ENCODE peak calls at places on chromosome 9, in five cellular contexts. T is HepG2, O is K562, H is SK-N-SH, Q is GM12878. W is an unnamed sample.
A peak's percentile ranks its signal among the peaks of the same experiment; 100 is the strongest.

GRCh38 chr9:125959980-125960619 is 212.9 kb downstream of the PBX3 start:
- DNase-seq in T (no peak), O (no peak), H (no peak), Q (no peak), W (no peak)

GRCh38 chr9:22084336-22085035 is 75.4 kb upstream of the CDKN2B start:
- DNase-seq in T (peak; percentile 7), O (no peak), H (no peak), Q (no peak), W (no peak)

GRCh38 chr9:135419106-135419505 is 60.5 kb upstream of the PPP1R26 start:
- DNase-seq in T (no peak), O (no peak), H (no peak), Q (no peak), W (no peak)

GRCh38 chr9:36862206-36863145 is 171.6 kb downstream of the PAX5 start:
- DNase-seq in T (peak; percentile 46), O (peak; percentile 46), H (peak; percentile 80), Q (no peak), W (peak; percentile 75)

GRCh38 chr9:20315672-20316071 is 306.6 kb downstream of the MLLT3 start:
- DNase-seq in T (no peak), O (no peak), H (no peak), Q (no peak), W (no peak)

GRCh38 chr9:73151653-73152382 is at the start of gene ANXA1:
- DNase-seq in T (no peak), O (no peak), H (no peak), Q (no peak), W (no peak)

GRCh38 chr9:79145442-79145841 is 426.3 kb upstream of the TLE4 start:
- DNase-seq in T (no peak), O (no peak), H (no peak), Q (no peak), W (no peak)

GRCh38 chr9:114088571-114089170 is 10.4 kb downstream of the KIF12 start:
- DNase-seq in T (no peak), O (no peak), H (no peak), Q (no peak), W (no peak)

GRCh38 chr9:110101531-110102161 is 106.3 kb downstream of the C9orf152 start:
- DNase-seq in T (no peak), O (no peak), H (no peak), Q (peak; percentile 91), W (no peak)

GRCh38 chr9:38046669-38047300 is 22.2 kb downstream of the SHB start:
- DNase-seq in T (peak; percentile 78), O (no peak), H (no peak), Q (no peak), W (no peak)

GRCh38 chr9:130140701-130141100 is 31.5 kb upstream of the NCS1 start:
- DNase-seq in T (no peak), O (no peak), H (no peak), Q (no peak), W (no peak)

GRCh38 chr9:93592389-93593021 is 16.1 kb downstream of the PHF2 start:
- DNase-seq in T (peak; percentile 58), O (peak; percentile 33), H (no peak), Q (no peak), W (peak; percentile 25)

GRCh38 chr9:135048046-135048757 is 39.3 kb upstream of the OLFM1 start:
- DNase-seq in T (no peak), O (no peak), H (no peak), Q (no peak), W (no peak)

GRCh38 chr9:27355166-27355565 is 58.2 kb upstream of the EQTN start:
- DNase-seq in T (no peak), O (no peak), H (no peak), Q (no peak), W (no peak)

GRCh38 chr9:115808108-115808507 is 345.5 kb upstream of the PAPPA start:
- DNase-seq in T (no peak), O (no peak), H (no peak), Q (no peak), W (no peak)

GRCh38 chr9:89605181-89606048 is 603 bp downstream of the GADD45G start:
- DNase-seq in T (no peak), O (peak; percentile 11), H (peak; percentile 72), Q (no peak), W (no peak)

GRCh38 chr9:86531273-86531672 is 177.1 kb upstream of the TUT7 start:
- DNase-seq in T (no peak), O (no peak), H (no peak), Q (no peak), W (no peak)

GRCh38 chr9:92061184-92061583 is 54.0 kb downstream of the SPTLC1 start:
- DNase-seq in T (no peak), O (no peak), H (no peak), Q (no peak), W (no peak)

GRCh38 chr9:78015242-78015641 is 16.4 kb downstream of the GNAQ start:
- DNase-seq in T (no peak), O (no peak), H (no peak), Q (no peak), W (no peak)

GRCh38 chr9:10903969-10904368 is 291.2 kb upstream of the PTPRD start:
- DNase-seq in T (no peak), O (no peak), H (no peak), Q (no peak), W (no peak)

GRCh38 chr9:136995772-136996308 is 528 bp downstream of the CLIC3 start:
- DNase-seq in T (no peak), O (no peak), H (no peak), Q (no peak), W (no peak)

GRCh38 chr9:126420643-126421564 is 94.3 kb downstream of the MVB12B start:
- DNase-seq in T (peak; percentile 42), O (no peak), H (no peak), Q (no peak), W (no peak)

GRCh38 chr9:131227112-131228058 is 48.9 kb downstream of the FAM78A start:
- DNase-seq in T (no peak), O (no peak), H (peak; percentile 50), Q (no peak), W (no peak)

GRCh38 chr9:16150501-16150900 is 597.7 kb downstream of the CCDC171 start:
- DNase-seq in T (no peak), O (no peak), H (peak; percentile 83), Q (no peak), W (no peak)

GRCh38 chr9:97980918-97981827 is 2.0 kb upstream of the ANP32B start:
- DNase-seq in T (peak; percentile 72), O (no peak), H (peak; percentile 61), Q (no peak), W (no peak)
- H3K27ac ChIP-seq in T (no peak overlapping the region), O (peak overlapping the region; percentile 99), H (no peak overlapping the region), Q (no peak overlapping the region), W (no peak overlapping the region)

GRCh38 chr9:104747245-104747564 is 278 bp upstream of the NIPSNAP3A start:
- DNase-seq in T (no peak), O (no peak), H (no peak), Q (no peak), W (no peak)
- TF ChIP-seq GABPA in T (no peak), O (no peak), H (no peak), Q (peak; percentile 11), W (no peak)

DNA sequence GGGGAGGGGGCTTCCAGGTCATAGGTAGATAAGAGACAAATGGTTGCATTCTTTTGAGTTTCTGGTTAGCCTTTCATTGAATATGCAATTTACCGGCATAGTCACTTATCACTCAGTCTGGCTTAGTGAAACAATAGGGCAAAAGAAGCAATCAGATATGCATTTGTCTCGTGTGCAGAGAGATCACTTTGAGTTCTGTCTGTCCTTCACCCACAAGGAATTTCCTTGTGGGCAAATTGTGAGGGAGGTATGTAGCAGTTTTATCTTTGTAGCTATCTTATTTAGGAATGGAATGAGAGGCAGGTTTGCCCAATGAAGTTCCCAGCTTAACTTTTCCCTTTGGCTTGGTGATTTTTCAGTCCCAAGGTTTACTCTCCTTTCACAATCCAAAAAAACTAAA is 116.1 kb downstream of the TUSC1 start:
- DNase-seq in T (no peak), O (no peak), H (no peak), Q (no peak), W (no peak)
- TF ChIP-seq YY1 in T (no peak), O (no peak), H (no peak), Q (no peak), W (no peak)

DNA sequence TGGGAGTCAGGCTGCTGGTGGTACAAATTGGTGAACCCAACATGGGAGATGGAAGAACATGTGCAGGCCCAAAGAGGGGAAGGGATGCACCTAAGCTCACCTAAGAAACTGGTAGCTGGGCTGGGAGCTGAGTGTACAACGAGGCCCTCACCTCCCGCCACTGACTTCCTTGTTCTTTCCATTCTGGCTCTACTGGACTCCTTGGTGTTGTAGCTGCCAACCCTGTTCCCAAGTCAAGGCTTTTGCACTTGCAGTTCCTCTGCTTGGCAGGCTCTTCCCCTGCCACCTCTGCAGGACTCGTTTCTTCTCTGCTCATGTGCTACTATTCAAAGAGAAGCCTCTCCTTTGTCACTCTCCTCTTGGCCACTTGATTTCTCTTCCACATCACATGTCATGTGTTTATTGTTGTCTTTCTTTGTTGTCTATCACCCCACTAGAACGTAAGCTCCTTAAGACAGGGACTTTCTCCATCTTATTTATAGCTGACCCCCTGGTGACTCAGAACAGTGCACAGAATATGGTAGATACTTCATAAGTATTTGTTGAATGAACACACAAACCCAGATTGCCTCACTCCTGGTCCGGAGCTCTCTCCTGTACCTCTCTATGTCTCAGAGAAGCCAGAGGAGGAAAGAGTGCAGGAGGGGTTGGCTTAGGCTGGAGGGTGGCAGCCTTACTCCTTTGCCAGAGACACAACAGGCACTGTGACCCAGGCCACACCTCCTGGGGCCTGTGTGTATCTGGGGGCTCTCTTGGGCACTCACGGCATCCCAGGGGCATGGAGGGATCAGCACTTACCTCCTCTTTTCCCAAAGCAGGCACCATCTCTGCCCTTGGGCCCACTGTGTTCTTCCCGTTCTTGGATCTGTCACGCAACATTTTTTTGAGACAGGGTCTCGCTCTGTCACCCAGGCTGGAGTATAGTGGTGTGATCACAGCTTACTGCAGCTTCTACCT is 5.2 kb upstream of the SPINK4 start:
- DNase-seq in T (no peak), O (no peak), H (no peak), Q (no peak), W (no peak)
- H3K27ac ChIP-seq in T (no peak overlapping the region), O (no peak overlapping the region), H (no peak overlapping the region), Q (no peak overlapping the region), W (no peak overlapping the region)

W was measured in H1.